ENCODE peak calls at places on chromosomes 2 and 18, in five cellular contexts. P is activated CD8-positive, alpha-beta T cell treated with anti-CD3 and anti-CD28 coated beads, Interleukin-2, amount 10 ng/mL, durations not matched to agents 7 days and 5 days; L is erythroblast; S is ecto neural progenitor cell; F is NCI-H748 treated with DMSO at 0.1 percent for 48 hours. K is an unnamed sample.

GRCh38 chr2:115071534-115071933 is 629.1 kb downstream of the DPP10 start:
- DNase-seq in P (no peak), L (no peak), S (no peak), F (no peak), K (no peak)

GRCh38 chr2:98444436-98445166 is at the start of gene INPP4A:
- DNase-seq in P (peak; percentile 78), L (peak; percentile 89), S (peak; percentile 94), F (peak; percentile 15), K (peak; percentile 58)

GRCh38 chr18:7367336-7367735 is 136.4 kb downstream of the LRRC30 start:
- DNase-seq in P (no peak), L (no peak), S (no peak), F (no peak), K (no peak)

GRCh38 chr18:21735452-21736015 is 5.1 kb upstream of the MIB1 start:
- DNase-seq in P (no peak), L (peak; percentile 84), S (peak; percentile 57), F (peak; percentile 40), K (no peak)

GRCh38 chr2:45220227-45220626 is 211.0 kb upstream of the SIX2 start:
- DNase-seq in P (no peak), L (no peak), S (no peak), F (peak; percentile 34), K (no peak)

GRCh38 chr18:35662293-35663062 is 80.9 kb downstream of the GALNT1 start:
- DNase-seq in P (no peak), L (no peak), S (no peak), F (no peak), K (no peak)

GRCh38 chr2:31066594-31066993 is 71.6 kb downstream of the GALNT14 start:
- DNase-seq in P (no peak), L (no peak), S (no peak), F (no peak), K (no peak)

GRCh38 chr2:72289283-72289682 is 141.6 kb upstream of the CYP26B1 start:
- DNase-seq in P (no peak), L (no peak), S (no peak), F (no peak), K (peak; percentile 11)

GRCh38 chr2:676647-677055 is 555 bp downstream of the TMEM18 start:
- DNase-seq in P (peak; percentile 97), L (peak; percentile 98), S (peak; percentile 99), F (peak; percentile 93), K (peak; percentile 96)

GRCh38 chr2:109612991-109613921 is 510 bp downstream of the SEPTIN10 start:
- DNase-seq in P (no peak), L (peak; percentile 2), S (no peak), F (no peak), K (peak; percentile 70)

GRCh38 chr2:28587526-28588230 is 91.8 kb downstream of the PLB1 start:
- DNase-seq in P (peak; percentile 29), L (no peak), S (no peak), F (no peak), K (no peak)

GRCh38 chr18:3703732-3704176 is 253.8 kb downstream of the TGIF1 start:
- DNase-seq in P (peak; percentile 27), L (peak; percentile 89), S (peak; percentile 76), F (peak; percentile 26), K (peak; percentile 63)